ENCODE peak calls at places on chromosomes 2 and 18, in nine cellular contexts. M is ovary; E is right lobe of liver; G is HFF-Myc; N is DND-41; L is naive thymus-derived CD4-positive, alpha-beta T cell; K is heart right ventricle; P is heart left ventricle; V is BJ. Z is an unnamed sample.

GRCh38 chr2:47631840-47632398 is 151.0 kb upstream of the MSH6 start:
- DNase-seq in M (no peak), E (no peak), G (peak), N (no peak), L (no peak), K (no peak), P (peak), V (no peak), Z (peak)

GRCh38 chr2:135164431-135164830 is 112.3 kb downstream of the RAB3GAP1 start:
- DNase-seq in M (no peak), E (no peak), G (no peak), N (no peak), L (no peak), K (no peak), P (no peak), V (peak), Z (no peak)

GRCh38 chr2:214575030-214575949 is 164.4 kb downstream of the VWC2L start:
- DNase-seq in M (no peak), E (no peak), G (no peak), N (no peak), L (no peak), K (no peak), P (no peak), V (no peak), Z (no peak)

GRCh38 chr2:65299246-65299645 is 71.6 kb downstream of the ACTR2 start:
- DNase-seq in M (no peak), E (no peak), G (no peak), N (no peak), L (no peak), K (no peak), P (no peak), V (no peak), Z (no peak)

GRCh38 chr2:46448656-46449055 is 30.7 kb upstream of the TMEM247 start:
- DNase-seq in M (no peak), E (no peak), G (no peak), N (no peak), L (no peak), K (no peak), P (no peak), V (no peak), Z (no peak)

GRCh38 chr18:36017232-36017631 is 44.8 kb downstream of the RMP24 start:
- DNase-seq in M (no peak), E (no peak), G (no peak), N (no peak), L (no peak), K (no peak), P (no peak), V (no peak), Z (no peak)

GRCh38 chr2:24559714-24560113 is 68.7 kb downstream of the NCOA1 start:
- DNase-seq in M (no peak), E (no peak), G (peak), N (no peak), L (no peak), K (no peak), P (no peak), V (no peak), Z (no peak)

GRCh38 chr2:213166109-213166508 is 14.7 kb upstream of the IKZF2 start:
- DNase-seq in M (no peak), E (no peak), G (no peak), N (no peak), L (no peak), K (no peak), P (no peak), V (no peak), Z (no peak)

GRCh38 chr2:144201126-144201525 is 318.8 kb downstream of the ZEB2 start:
- DNase-seq in M (no peak), E (no peak), G (no peak), N (no peak), L (no peak), K (no peak), P (no peak), V (no peak), Z (no peak)

GRCh38 chr2:36452279-36452678 is 96.7 kb downstream of the CRIM1 start:
- DNase-seq in M (no peak), E (no peak), G (no peak), N (no peak), L (no peak), K (no peak), P (no peak), V (peak), Z (no peak)

GRCh38 chr2:101432411-101433181 is 42.3 kb downstream of the RFX8 start:
- DNase-seq in M (no peak), E (no peak), G (no peak), N (no peak), L (no peak), K (peak), P (no peak), V (no peak), Z (no peak)

DNA sequence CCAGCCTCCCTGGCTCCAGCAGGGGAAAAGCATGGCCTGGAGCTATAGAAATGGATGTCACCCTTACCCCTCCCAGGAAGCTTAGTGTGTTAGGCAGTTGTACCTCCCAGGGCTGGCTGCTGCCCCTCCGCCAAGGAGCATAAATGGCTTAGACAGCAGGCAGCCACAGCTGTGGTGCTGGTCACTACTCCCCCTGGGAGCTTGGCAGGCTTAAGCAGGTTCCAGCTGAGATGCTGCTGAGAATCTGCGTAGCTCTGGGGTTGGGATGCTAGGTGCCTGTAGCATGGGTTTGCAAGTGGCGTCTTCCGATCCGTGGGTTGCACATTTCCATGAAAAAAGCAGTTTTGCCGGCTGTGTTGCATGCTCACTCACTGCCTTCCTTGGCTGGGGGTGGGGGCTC is 369.7 kb downstream of the CTNNA2 start:
- DNase-seq in M (no peak), E (no peak), G (no peak), N (no peak), L (no peak), K (no peak), P (no peak), V (no peak), Z (no peak)
- H3K4me3 ChIP-seq in M (no peak), E (no peak), G (no peak), N (no peak), L (no peak), K (no peak), P (no peak), V (no peak), Z (no peak)

DNA sequence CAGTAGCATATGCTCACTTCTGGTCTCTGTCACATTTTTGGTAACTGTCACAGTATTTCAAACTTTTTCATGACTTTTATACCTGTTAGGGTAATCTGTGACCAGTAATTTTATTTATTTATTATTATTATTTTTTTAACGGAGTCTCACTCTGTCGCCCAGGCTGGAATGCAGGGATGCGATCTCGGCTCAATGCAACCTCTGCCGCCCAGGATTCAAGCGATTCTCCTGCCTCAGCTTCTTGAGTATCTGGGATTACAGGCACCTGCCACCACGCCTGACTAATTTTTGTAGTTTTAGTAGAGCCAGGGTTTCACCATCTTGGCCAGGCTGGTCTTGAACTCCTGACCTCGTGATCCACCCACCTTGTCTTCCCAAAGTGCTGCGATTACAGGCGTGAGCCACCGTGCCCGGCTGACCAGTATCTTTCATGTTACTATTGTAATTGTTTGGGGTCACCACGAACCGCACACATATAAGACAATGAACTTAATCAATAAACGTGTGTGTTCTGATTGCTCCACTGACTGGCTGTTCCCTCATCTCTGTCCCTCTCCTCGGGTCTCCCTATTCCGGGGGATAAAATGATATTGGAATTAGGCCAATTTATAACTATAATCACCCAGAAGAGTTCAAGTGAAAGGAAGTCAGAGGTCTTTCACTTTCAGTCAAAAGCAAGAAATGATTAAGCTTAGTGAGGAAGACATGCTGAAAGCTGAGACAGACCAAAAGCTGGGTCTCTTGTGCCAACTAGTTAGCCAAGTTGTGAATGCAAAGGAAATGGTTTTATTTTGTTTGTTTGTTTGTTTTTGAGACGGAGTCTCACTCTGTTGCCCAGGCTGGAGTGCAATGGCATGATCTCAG is 22.9 kb downstream of the TGIF1 start:
- DNase-seq in M (no peak), E (no peak), G (no peak), N (no peak), L (no peak), K (no peak), P (no peak), V (no peak), Z (no peak)
- H3K4me3 ChIP-seq in M (no peak), E (no peak), G (no peak), N (no peak), L (no peak), K (no peak), P (no peak), V (no peak), Z (no peak)

GRCh38 chr2:234355798-234356365 is 141.0 kb downstream of the ARL4C start:
- DNase-seq in M (no peak), E (no peak), G (no peak), N (peak), L (no peak), K (no peak), P (no peak), V (no peak), Z (no peak)

GRCh38 chr2:234363011-234363487 is 133.8 kb downstream of the ARL4C start:
- DNase-seq in M (no peak), E (peak), G (no peak), N (peak), L (no peak), K (no peak), P (no peak), V (peak), Z (no peak)

GRCh38 chr2:234352270-234352669 is 144.6 kb downstream of the ARL4C start:
- DNase-seq in M (no peak), E (no peak), G (no peak), N (no peak), L (no peak), K (no peak), P (no peak), V (no peak), Z (no peak)

GRCh38 chr2:234355052-234355720 is 141.7 kb downstream of the ARL4C start:
- DNase-seq in M (no peak), E (no peak), G (no peak), N (peak), L (no peak), K (no peak), P (no peak), V (no peak), Z (no peak)

DNA sequence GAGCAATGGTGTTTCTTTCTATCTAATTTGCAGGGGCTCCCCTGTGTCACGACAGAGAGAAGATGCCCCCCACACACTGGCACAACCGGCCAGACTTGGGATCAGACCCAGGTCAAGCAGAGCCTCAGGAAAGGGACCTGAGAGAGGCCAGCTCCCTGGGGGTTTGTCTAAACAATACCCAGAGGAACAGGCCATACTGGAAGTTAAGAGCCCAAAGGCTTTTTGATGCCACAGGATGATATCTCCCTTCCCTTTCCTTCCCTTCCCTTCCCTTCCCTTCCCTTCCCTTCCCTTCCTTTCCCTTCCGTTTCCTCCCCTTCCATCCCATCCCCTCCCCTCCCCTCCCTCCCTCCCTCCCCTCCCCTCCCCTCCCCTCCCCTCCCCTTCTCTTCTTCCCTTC is 139.2 kb downstream of the ARL4C start:
- DNase-seq in M (no peak), E (no peak), G (no peak), N (no peak), L (no peak), K (no peak), P (no peak), V (no peak), Z (no peak)
- H3K4me3 ChIP-seq in M (no peak), E (no peak), G (no peak), N (no peak), L (no peak), K (no peak), P (no peak), V (no peak), Z (no peak)

DNA sequence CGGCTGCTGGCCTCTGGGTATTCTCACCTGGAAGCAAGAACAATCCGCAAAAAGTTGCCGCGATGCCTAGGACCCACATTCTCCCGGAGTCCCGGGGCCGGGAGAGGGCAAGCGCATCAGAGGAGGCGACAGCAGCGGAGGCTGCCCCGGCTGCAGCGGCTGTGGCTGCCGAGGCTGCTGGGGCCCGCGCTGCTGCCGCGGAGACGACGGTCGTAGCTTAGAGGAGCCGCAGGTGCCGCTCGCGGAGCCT is 226 bp downstream of the LYPD1 start:
- DNase-seq in M (peak), E (no peak), G (no peak), N (no peak), L (no peak), K (no peak), P (no peak), V (no peak), Z (no peak)
- H3K4me3 ChIP-seq in M (peak), E (peak), G (peak), N (no peak), L (no peak), K (peak), P (peak), V (peak), Z (peak)

GRCh38 chr2:97695744-97696143 is 17.6 kb upstream of the ZAP70 start:
- DNase-seq in M (no peak), E (no peak), G (no peak), N (no peak), L (no peak), K (no peak), P (no peak), V (no peak), Z (no peak)

GRCh38 chr2:97698530-97698929 is 14.8 kb upstream of the ZAP70 start:
- DNase-seq in M (no peak), E (no peak), G (no peak), N (no peak), L (no peak), K (no peak), P (no peak), V (no peak), Z (no peak)

GRCh38 chr2:97701186-97701585 is 12.2 kb upstream of the ZAP70 start:
- DNase-seq in M (no peak), E (no peak), G (no peak), N (no peak), L (no peak), K (no peak), P (no peak), V (no peak), Z (peak)

GRCh38 chr2:97699765-97700444 is 13.5 kb upstream of the ZAP70 start:
- DNase-seq in M (no peak), E (no peak), G (peak), N (peak), L (peak), K (no peak), P (no peak), V (no peak), Z (peak)

GRCh38 chr2:97697252-97698235 is 15.8 kb upstream of the ZAP70 start:
- DNase-seq in M (peak), E (peak), G (peak), N (peak), L (peak), K (peak), P (peak), V (peak), Z (peak)
- H3K4me3 ChIP-seq in M (no peak), E (no peak), G (no peak), N (no peak), L (no peak), K (no peak), P (no peak), V (no peak), Z (no peak)

GRCh38 chr2:160392201-160392600 is 101.4 kb downstream of the RBMS1 start:
- DNase-seq in M (no peak), E (no peak), G (no peak), N (no peak), L (no peak), K (no peak), P (no peak), V (no peak), Z (no peak)

GRCh38 chr2:160387558-160388262 is 105.9 kb downstream of the RBMS1 start:
- DNase-seq in M (peak), E (no peak), G (peak), N (no peak), L (no peak), K (peak), P (peak), V (peak), Z (peak)

GRCh38 chr2:160389875-160390274 is 103.7 kb downstream of the RBMS1 start:
- DNase-seq in M (no peak), E (no peak), G (no peak), N (no peak), L (no peak), K (no peak), P (no peak), V (no peak), Z (no peak)

GRCh38 chr2:160390544-160391258 is 102.9 kb downstream of the RBMS1 start:
- DNase-seq in M (no peak), E (no peak), G (no peak), N (no peak), L (no peak), K (no peak), P (no peak), V (no peak), Z (no peak)

DNA sequence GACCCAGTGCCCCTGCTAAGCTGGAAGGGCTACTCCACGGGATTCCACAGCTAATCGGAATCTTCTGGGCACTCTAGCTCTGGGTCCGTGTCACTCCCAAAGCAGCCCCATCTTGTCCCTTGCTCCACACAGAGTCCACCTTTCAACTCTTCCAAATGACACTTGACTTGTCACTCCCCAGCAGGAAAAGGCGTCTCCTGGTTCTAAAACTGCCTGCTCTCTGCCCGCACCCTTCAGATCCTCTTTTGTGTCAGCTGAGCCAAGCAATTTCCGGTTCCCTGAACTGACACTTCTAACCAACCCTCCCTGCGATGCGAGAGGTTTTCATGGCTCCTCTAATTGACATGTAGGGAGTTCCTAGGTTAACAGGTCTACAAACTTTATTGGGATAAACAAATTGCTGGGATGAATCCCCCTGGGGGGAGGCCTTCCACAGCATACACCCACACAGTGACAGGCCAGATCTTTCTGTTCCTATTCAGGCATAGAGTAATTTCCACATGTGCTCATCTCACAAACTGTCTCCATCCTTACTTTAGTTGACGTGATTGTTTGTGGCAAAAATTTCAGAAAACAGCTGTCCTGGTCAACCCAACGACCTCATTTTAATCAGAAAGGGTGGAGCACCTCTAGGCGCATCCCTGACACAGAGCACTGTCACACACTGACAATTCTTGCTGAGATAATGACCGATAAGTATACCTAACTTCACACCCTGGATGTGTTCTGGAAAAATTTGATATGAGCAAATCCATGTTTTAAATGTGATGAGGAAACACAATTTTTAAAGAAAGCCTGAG is 104.9 kb downstream of the RBMS1 start:
- DNase-seq in M (no peak), E (peak), G (no peak), N (peak), L (peak), K (no peak), P (peak), V (no peak), Z (peak)
- H3K4me3 ChIP-seq in M (no peak), E (no peak), G (peak), N (no peak), L (no peak), K (peak), P (no peak), V (no peak), Z (no peak)

GRCh38 chr2:20487392-20488135 is 40.7 kb downstream of the RHOB start:
- DNase-seq in M (no peak), E (no peak), G (no peak), N (no peak), L (no peak), K (no peak), P (no peak), V (no peak), Z (peak)
- H3K4me3 ChIP-seq in M (no peak), E (no peak), G (no peak), N (no peak), L (no peak), K (no peak), P (no peak), V (no peak), Z (no peak)

Z was measured in stomach.